ENCODE peak calls at places on chromosomes 4 and X, in seven cellular contexts. Y is brain microvascular endothelial cell, M is choroid plexus epithelial cell, Z is mucosa of descending colon, E is pancreas, P is neural crest cell, O is fibroblast of the aortic adventitia. L is an unnamed sample.

GRCh38 chrX:136425996-136426395 is 61.8 kb upstream of the BRS3 start:
- DNase-seq in Y (no peak), M (no peak), Z (no peak), E (no peak), P (no peak), O (no peak), L (no peak)

GRCh38 chr4:44149242-44149641 is 299.4 kb downstream of the KCTD8 start:
- DNase-seq in Y (no peak), M (no peak), Z (no peak), E (no peak), P (no peak), O (no peak), L (no peak)

GRCh38 chrX:5113128-5113527 is 1115.5 kb downstream of the NLGN4X start:
- DNase-seq in Y (no peak), M (peak; percentile 0), Z (no peak), E (no peak), P (no peak), O (no peak), L (peak; percentile 34)

GRCh38 chr4:20603671-20604313 is 96.5 kb upstream of the PACRGL start:
- DNase-seq in Y (peak; percentile 48), M (peak; percentile 77), Z (no peak), E (no peak), P (no peak), O (peak; percentile 80), L (peak; percentile 92)

GRCh38 chr4:865121-865465 is 39.2 kb upstream of the CPLX1 start:
- DNase-seq in Y (no peak), M (no peak), Z (no peak), E (no peak), P (no peak), O (no peak), L (no peak)

GRCh38 chr4:7004331-7004730 is 38.8 kb upstream of the TADA2B start:
- DNase-seq in Y (no peak), M (no peak), Z (no peak), E (no peak), P (no peak), O (no peak), L (no peak)

GRCh38 chr4:142547974-142548373 is 298.1 kb downstream of the INPP4B start:
- DNase-seq in Y (peak; percentile 8), M (no peak), Z (no peak), E (no peak), P (no peak), O (peak; percentile 87), L (peak; percentile 95)

GRCh38 chrX:41273638-41274037 is 60.3 kb upstream of the DDX3X start:
- DNase-seq in Y (no peak), M (no peak), Z (no peak), E (no peak), P (no peak), O (peak; percentile 9), L (no peak)

GRCh38 chr4:157587681-157588423 is 367.3 kb downstream of the GRIA2 start:
- DNase-seq in Y (no peak), M (no peak), Z (no peak), E (no peak), P (no peak), O (no peak), L (no peak)

GRCh38 chr4:76206222-76206942 is 7.2 kb downstream of the SCARB2 start:
- DNase-seq in Y (peak; percentile 38), M (peak; percentile 66), Z (no peak), E (no peak), P (no peak), O (peak; percentile 66), L (no peak)

GRCh38 chrX:109266034-109266433 is 215.9 kb downstream of the GUCY2F start:
- DNase-seq in Y (no peak), M (no peak), Z (no peak), E (no peak), P (no peak), O (no peak), L (no peak)

GRCh38 chr4:53716471-53717063 is 125.3 kb upstream of the LNX1 start:
- DNase-seq in Y (no peak), M (no peak), Z (no peak), E (no peak), P (no peak), O (no peak), L (no peak)

GRCh38 chr4:38129452-38129830 is 169.2 kb downstream of the PTTG2 start:
- DNase-seq in Y (no peak), M (peak; percentile 37), Z (no peak), E (no peak), P (no peak), O (no peak), L (no peak)

GRCh38 chr4:22389240-22389871 is 126.5 kb downstream of the ADGRA3 start:
- DNase-seq in Y (peak; percentile 77), M (peak; percentile 94), Z (peak; percentile 39), E (peak; percentile 31), P (peak; percentile 44), O (peak; percentile 93), L (peak; percentile 66)

GRCh38 chrX:41600266-41600665 is 88.5 kb upstream of the GPR34 start:
- DNase-seq in Y (peak; percentile 52), M (peak; percentile 81), Z (no peak), E (no peak), P (no peak), O (peak; percentile 54), L (no peak)

GRCh38 chr4:143127621-143128020 is 57.1 kb upstream of the USP38 start:
- DNase-seq in Y (no peak), M (no peak), Z (no peak), E (no peak), P (no peak), O (no peak), L (no peak)

GRCh38 chr4:171588146-171588545 is 225.1 kb upstream of the GALNTL6 start:
- DNase-seq in Y (no peak), M (no peak), Z (no peak), E (no peak), P (no peak), O (no peak), L (no peak)

GRCh38 chrX:27890611-27891010 is 82.8 kb downstream of the MAGEB10 start:
- DNase-seq in Y (peak; percentile 58), M (peak; percentile 61), Z (no peak), E (no peak), P (no peak), O (peak; percentile 69), L (peak; percentile 76)

GRCh38 chrX:152915541-152916241 is 17.8 kb downstream of the ZNF185 start:
- DNase-seq in Y (peak; percentile 65), M (peak; percentile 82), Z (no peak), E (no peak), P (peak; percentile 44), O (peak; percentile 41), L (peak; percentile 39)

GRCh38 chr4:150546286-150546685 is 35.7 kb upstream of the MAB21L2 start:
- DNase-seq in Y (no peak), M (no peak), Z (no peak), E (no peak), P (no peak), O (no peak), L (no peak)

GRCh38 chrX:83008415-83008814 is 499.7 kb upstream of the POU3F4 start:
- DNase-seq in Y (no peak), M (peak; percentile 1), Z (no peak), E (no peak), P (no peak), O (no peak), L (no peak)

GRCh38 chrX:72306085-72306801 is 529 bp upstream of the CITED1 start:
- DNase-seq in Y (no peak), M (no peak), Z (peak; percentile 24), E (no peak), P (no peak), O (no peak), L (no peak)

GRCh38 chr4:31230579-31230978 is 510.4 kb downstream of the PCDH7 start:
- DNase-seq in Y (no peak), M (no peak), Z (no peak), E (no peak), P (no peak), O (no peak), L (no peak)

GRCh38 chr4:169009281-169010124 is 552 bp downstream of the CBR4 start:
- DNase-seq in Y (peak; percentile 51), M (peak; percentile 63), Z (peak; percentile 81), E (peak; percentile 74), P (peak; percentile 36), O (peak; percentile 59), L (peak; percentile 50)
- TF ChIP-seq CTCF in Y (peak; percentile 44), M (peak; percentile 41), Z (no peak), E (no peak), P (no peak), O (peak; percentile 23), L (peak; percentile 52)

GRCh38 chrX:50200907-50201306 is at the start of gene AKAP4:
- DNase-seq in Y (no peak), M (no peak), Z (no peak), E (no peak), P (no peak), O (no peak), L (no peak)

GRCh38 chrX:50202539-50202938 is 1.7 kb upstream of the AKAP4 start:
- DNase-seq in Y (no peak), M (peak; percentile 6), Z (no peak), E (no peak), P (no peak), O (no peak), L (peak; percentile 62)

GRCh38 chrX:50206753-50207152 is 2.2 kb downstream of the CCNB3 start:
- DNase-seq in Y (no peak), M (no peak), Z (no peak), E (no peak), P (no peak), O (no peak), L (no peak)

GRCh38 chrX:50204364-50204899 is at the start of gene CCNB3:
- DNase-seq in Y (peak; percentile 63), M (peak; percentile 85), Z (peak; percentile 71), E (peak; percentile 72), P (peak; percentile 50), O (peak; percentile 75), L (peak; percentile 48)
- TF ChIP-seq CTCF in Y (peak; percentile 75), M (peak; percentile 73), Z (peak; percentile 27), E (peak; percentile 45), P (peak; percentile 69), O (peak; percentile 66), L (peak; percentile 60)

GRCh38 chr4:88527787-88528186 is 4.2 kb upstream of the PYURF start:
- DNase-seq in Y (no peak), M (no peak), Z (no peak), E (no peak), P (no peak), O (no peak), L (no peak)

GRCh38 chr4:88531549-88531948 is 8.0 kb upstream of the PYURF start:
- DNase-seq in Y (no peak), M (no peak), Z (no peak), E (no peak), P (no peak), O (no peak), L (no peak)

GRCh38 chr4:88526221-88526815 is 2.7 kb upstream of the PYURF start:
- DNase-seq in Y (no peak), M (peak; percentile 31), Z (no peak), E (no peak), P (no peak), O (peak; percentile 40), L (peak; percentile 44)

GRCh38 chr4:88533088-88533790 is 9.7 kb upstream of the PYURF start:
- DNase-seq in Y (no peak), M (peak; percentile 39), Z (no peak), E (no peak), P (no peak), O (peak; percentile 66), L (peak; percentile 61)

GRCh38 chr4:88528861-88529260 is 5.3 kb upstream of the PYURF start:
- DNase-seq in Y (no peak), M (peak; percentile 24), Z (no peak), E (no peak), P (no peak), O (peak; percentile 44), L (no peak)
- TF ChIP-seq CTCF in Y (no peak), M (peak; percentile 6), Z (no peak), E (no peak), P (peak; percentile 47), O (no peak), L (no peak)

GRCh38 chrX:122703762-122704161 is 480.3 kb upstream of the GRIA3 start:
- DNase-seq in Y (no peak), M (peak; percentile 3), Z (no peak), E (no peak), P (no peak), O (peak; percentile 0), L (peak; percentile 5)
- TF ChIP-seq CTCF in Y (peak; percentile 20), M (peak; percentile 13), Z (no peak), E (no peak), P (no peak), O (no peak), L (peak; percentile 24)